ENCODE peak calls at places on chromosomes 5 and 9, in seven cellular contexts. One of them, this sample, is unnamed.

GRCh38 chr5:76371955-76372319 is 31.1 kb upstream of the IQGAP2 start:
- DNase-seq in endothelial cell: no peak
- DNase-seq in HuH-7: no peak
- DNase-seq in stimulated activated CD4-positive, alpha-beta T cell treated with anti-CD3 and anti-CD28 coated beads, Interleukin-2, amount 100 ng/mL, for 24 hours: no peak
- DNase-seq in K562: no peak
- DNase-seq in posterior vena cava: peak; percentile 46
- DNase-seq in H7: no peak
- DNase-seq in this sample: no peak

GRCh38 chr9:14071484-14071883 is 242.5 kb downstream of the NFIB start:
- DNase-seq in H7: no peak
- DNase-seq in K562: peak; percentile 7
- DNase-seq in endothelial cell: no peak
- DNase-seq in stimulated activated CD4-positive, alpha-beta T cell treated with anti-CD3 and anti-CD28 coated beads, Interleukin-2, amount 100 ng/mL, for 24 hours: no peak
- DNase-seq in posterior vena cava: no peak
- DNase-seq in HuH-7: no peak
- DNase-seq in this sample: peak; percentile 73

GRCh38 chr5:100790170-100790665 is 112.9 kb downstream of the ST8SIA4 start:
- DNase-seq in H7: peak; percentile 38
- DNase-seq in stimulated activated CD4-positive, alpha-beta T cell treated with anti-CD3 and anti-CD28 coated beads, Interleukin-2, amount 100 ng/mL, for 24 hours: no peak
- DNase-seq in K562: no peak
- DNase-seq in posterior vena cava: no peak
- DNase-seq in endothelial cell: peak; percentile 6
- DNase-seq in HuH-7: peak; percentile 8
- DNase-seq in this sample: peak; percentile 60

GRCh38 chr5:174371600-174372094 is 326.1 kb downstream of the NSG2 start:
- DNase-seq in HuH-7: no peak
- DNase-seq in stimulated activated CD4-positive, alpha-beta T cell treated with anti-CD3 and anti-CD28 coated beads, Interleukin-2, amount 100 ng/mL, for 24 hours: no peak
- DNase-seq in posterior vena cava: no peak
- DNase-seq in K562: no peak
- DNase-seq in H7: no peak
- DNase-seq in endothelial cell: no peak
- DNase-seq in this sample: no peak

GRCh38 chr9:99211746-99212145 is 10.0 kb downstream of the ALG2 start:
- DNase-seq in stimulated activated CD4-positive, alpha-beta T cell treated with anti-CD3 and anti-CD28 coated beads, Interleukin-2, amount 100 ng/mL, for 24 hours: no peak
- DNase-seq in endothelial cell: peak; percentile 10
- DNase-seq in K562: no peak
- DNase-seq in HuH-7: no peak
- DNase-seq in posterior vena cava: no peak
- DNase-seq in H7: no peak
- DNase-seq in this sample: peak; percentile 78

GRCh38 chr5:53882637-53883036 is 322.2 kb downstream of the NDUFS4 start:
- DNase-seq in stimulated activated CD4-positive, alpha-beta T cell treated with anti-CD3 and anti-CD28 coated beads, Interleukin-2, amount 100 ng/mL, for 24 hours: no peak
- DNase-seq in endothelial cell: no peak
- DNase-seq in H7: peak; percentile 70
- DNase-seq in K562: no peak
- DNase-seq in posterior vena cava: no peak
- DNase-seq in HuH-7: no peak
- DNase-seq in this sample: peak; percentile 81

GRCh38 chr9:83199240-83199639 is 136.3 kb upstream of the RASEF start:
- DNase-seq in endothelial cell: peak; percentile 31
- DNase-seq in K562: peak; percentile 5
- DNase-seq in H7: no peak
- DNase-seq in HuH-7: peak; percentile 23
- DNase-seq in posterior vena cava: no peak
- DNase-seq in stimulated activated CD4-positive, alpha-beta T cell treated with anti-CD3 and anti-CD28 coated beads, Interleukin-2, amount 100 ng/mL, for 24 hours: no peak
- DNase-seq in this sample: peak; percentile 65

GRCh38 chr9:84969736-84970135 is 300.2 kb downstream of the NTRK2 start:
- DNase-seq in K562: no peak
- DNase-seq in posterior vena cava: no peak
- DNase-seq in stimulated activated CD4-positive, alpha-beta T cell treated with anti-CD3 and anti-CD28 coated beads, Interleukin-2, amount 100 ng/mL, for 24 hours: no peak
- DNase-seq in HuH-7: no peak
- DNase-seq in endothelial cell: no peak
- DNase-seq in H7: no peak
- DNase-seq in this sample: no peak

GRCh38 chr5:55569513-55569865 is 34.7 kb upstream of the PLPP1 start:
- DNase-seq in stimulated activated CD4-positive, alpha-beta T cell treated with anti-CD3 and anti-CD28 coated beads, Interleukin-2, amount 100 ng/mL, for 24 hours: no peak
- DNase-seq in H7: no peak
- DNase-seq in endothelial cell: no peak
- DNase-seq in posterior vena cava: no peak
- DNase-seq in K562: no peak
- DNase-seq in HuH-7: no peak
- DNase-seq in this sample: no peak

GRCh38 chr5:81779125-81779934 is 28.4 kb upstream of the SSBP2 start:
- DNase-seq in H7: no peak
- DNase-seq in HuH-7: no peak
- DNase-seq in stimulated activated CD4-positive, alpha-beta T cell treated with anti-CD3 and anti-CD28 coated beads, Interleukin-2, amount 100 ng/mL, for 24 hours: peak; percentile 41
- DNase-seq in posterior vena cava: peak; percentile 89
- DNase-seq in K562: no peak
- DNase-seq in endothelial cell: no peak
- DNase-seq in this sample: no peak

GRCh38 chr9:5838884-5839571 is 6.1 kb upstream of the ERMP1 start:
- DNase-seq in stimulated activated CD4-positive, alpha-beta T cell treated with anti-CD3 and anti-CD28 coated beads, Interleukin-2, amount 100 ng/mL, for 24 hours: no peak
- DNase-seq in K562: peak; percentile 82
- DNase-seq in HuH-7: peak; percentile 70
- DNase-seq in posterior vena cava: no peak
- DNase-seq in H7: peak; percentile 42
- DNase-seq in endothelial cell: no peak
- DNase-seq in this sample: peak; percentile 73

GRCh38 chr5:153276151-153276550 is 214.3 kb upstream of the GRIA1 start:
- DNase-seq in H7: peak; percentile 43
- DNase-seq in HuH-7: peak; percentile 9
- DNase-seq in stimulated activated CD4-positive, alpha-beta T cell treated with anti-CD3 and anti-CD28 coated beads, Interleukin-2, amount 100 ng/mL, for 24 hours: peak; percentile 18
- DNase-seq in K562: peak; percentile 10
- DNase-seq in endothelial cell: peak; percentile 72
- DNase-seq in posterior vena cava: no peak
- DNase-seq in this sample: peak; percentile 87

GRCh38 chr5:135887447-135887864 is 8.2 kb downstream of the IL9 start:
- DNase-seq in endothelial cell: peak; percentile 74
- DNase-seq in HuH-7: peak; percentile 74
- DNase-seq in K562: peak; percentile 73
- DNase-seq in posterior vena cava: no peak
- DNase-seq in stimulated activated CD4-positive, alpha-beta T cell treated with anti-CD3 and anti-CD28 coated beads, Interleukin-2, amount 100 ng/mL, for 24 hours: peak; percentile 63
- DNase-seq in H7: peak; percentile 79
- DNase-seq in this sample: peak; percentile 90

GRCh38 chr5:43627028-43627427 is 24.0 kb downstream of the NNT start:
- DNase-seq in stimulated activated CD4-positive, alpha-beta T cell treated with anti-CD3 and anti-CD28 coated beads, Interleukin-2, amount 100 ng/mL, for 24 hours: no peak
- DNase-seq in H7: peak; percentile 55
- DNase-seq in endothelial cell: peak; percentile 59
- DNase-seq in HuH-7: peak; percentile 72
- DNase-seq in K562: peak; percentile 74
- DNase-seq in posterior vena cava: no peak
- DNase-seq in this sample: peak; percentile 88

GRCh38 chr5:27403248-27403882 is 365.0 kb upstream of the CDH9 start:
- DNase-seq in H7: no peak
- DNase-seq in HuH-7: no peak
- DNase-seq in endothelial cell: no peak
- DNase-seq in stimulated activated CD4-positive, alpha-beta T cell treated with anti-CD3 and anti-CD28 coated beads, Interleukin-2, amount 100 ng/mL, for 24 hours: no peak
- DNase-seq in K562: no peak
- DNase-seq in posterior vena cava: no peak
- DNase-seq in this sample: no peak

GRCh38 chr5:87300744-87301143 is 33.1 kb downstream of the RASA1 start:
- DNase-seq in H7: no peak
- DNase-seq in stimulated activated CD4-positive, alpha-beta T cell treated with anti-CD3 and anti-CD28 coated beads, Interleukin-2, amount 100 ng/mL, for 24 hours: peak; percentile 58
- DNase-seq in HuH-7: no peak
- DNase-seq in posterior vena cava: no peak
- DNase-seq in K562: peak; percentile 11
- DNase-seq in endothelial cell: no peak
- DNase-seq in this sample: no peak

GRCh38 chr9:15430920-15431844 is 8.5 kb downstream of the SNAPC3 start:
- DNase-seq in HuH-7: no peak
- DNase-seq in stimulated activated CD4-positive, alpha-beta T cell treated with anti-CD3 and anti-CD28 coated beads, Interleukin-2, amount 100 ng/mL, for 24 hours: no peak
- DNase-seq in posterior vena cava: no peak
- DNase-seq in endothelial cell: no peak
- DNase-seq in H7: peak; percentile 36
- DNase-seq in K562: no peak
- DNase-seq in this sample: peak; percentile 47

GRCh38 chr9:135015986-135016640 is 71.4 kb upstream of the OLFM1 start:
- DNase-seq in stimulated activated CD4-positive, alpha-beta T cell treated with anti-CD3 and anti-CD28 coated beads, Interleukin-2, amount 100 ng/mL, for 24 hours: no peak
- DNase-seq in K562: no peak
- DNase-seq in H7: no peak
- DNase-seq in endothelial cell: no peak
- DNase-seq in HuH-7: no peak
- DNase-seq in posterior vena cava: no peak
- DNase-seq in this sample: no peak

GRCh38 chr9:88721028-88721427 is 186.1 kb downstream of the NXNL2 start:
- DNase-seq in stimulated activated CD4-positive, alpha-beta T cell treated with anti-CD3 and anti-CD28 coated beads, Interleukin-2, amount 100 ng/mL, for 24 hours: no peak
- DNase-seq in endothelial cell: no peak
- DNase-seq in H7: no peak
- DNase-seq in HuH-7: no peak
- DNase-seq in K562: no peak
- DNase-seq in posterior vena cava: no peak
- DNase-seq in this sample: no peak

GRCh38 chr5:160369990-160370712 is at the start of gene C1QTNF2:
- DNase-seq in HuH-7: peak; percentile 51
- DNase-seq in stimulated activated CD4-positive, alpha-beta T cell treated with anti-CD3 and anti-CD28 coated beads, Interleukin-2, amount 100 ng/mL, for 24 hours: no peak
- DNase-seq in posterior vena cava: peak; percentile 91
- DNase-seq in H7: peak; percentile 85
- DNase-seq in endothelial cell: peak; percentile 57
- DNase-seq in K562: no peak
- DNase-seq in this sample: peak; percentile 87

GRCh38 chr9:4750021-4750673 is 9.1 kb upstream of the AK3 start:
- DNase-seq in HuH-7: no peak
- DNase-seq in H7: no peak
- DNase-seq in posterior vena cava: no peak
- DNase-seq in K562: peak; percentile 45
- DNase-seq in endothelial cell: no peak
- DNase-seq in stimulated activated CD4-positive, alpha-beta T cell treated with anti-CD3 and anti-CD28 coated beads, Interleukin-2, amount 100 ng/mL, for 24 hours: no peak
- DNase-seq in this sample: no peak

GRCh38 chr9:32579706-32580331 is 6.9 kb upstream of the NDUFB6 start:
- DNase-seq in HuH-7: no peak
- DNase-seq in posterior vena cava: peak; percentile 88
- DNase-seq in endothelial cell: peak; percentile 74
- DNase-seq in H7: peak; percentile 47
- DNase-seq in stimulated activated CD4-positive, alpha-beta T cell treated with anti-CD3 and anti-CD28 coated beads, Interleukin-2, amount 100 ng/mL, for 24 hours: peak; percentile 87
- DNase-seq in K562: peak; percentile 27
- DNase-seq in this sample: peak; percentile 88

GRCh38 chr5:56760723-56761122 is 54.6 kb upstream of the MAP3K1 start:
- DNase-seq in K562: no peak
- DNase-seq in stimulated activated CD4-positive, alpha-beta T cell treated with anti-CD3 and anti-CD28 coated beads, Interleukin-2, amount 100 ng/mL, for 24 hours: no peak
- DNase-seq in H7: peak; percentile 5
- DNase-seq in endothelial cell: no peak
- DNase-seq in posterior vena cava: no peak
- DNase-seq in HuH-7: no peak
- DNase-seq in this sample: no peak

GRCh38 chr5:133415506-133415905 is 196.8 kb downstream of the FSTL4 start:
- DNase-seq in K562: no peak
- DNase-seq in stimulated activated CD4-positive, alpha-beta T cell treated with anti-CD3 and anti-CD28 coated beads, Interleukin-2, amount 100 ng/mL, for 24 hours: no peak
- DNase-seq in endothelial cell: no peak
- DNase-seq in H7: no peak
- DNase-seq in posterior vena cava: no peak
- DNase-seq in HuH-7: no peak
- DNase-seq in this sample: no peak

GRCh38 chr5:10902145-10902544 is 141.1 kb upstream of the DAP start:
- DNase-seq in K562: no peak
- DNase-seq in posterior vena cava: no peak
- DNase-seq in H7: no peak
- DNase-seq in stimulated activated CD4-positive, alpha-beta T cell treated with anti-CD3 and anti-CD28 coated beads, Interleukin-2, amount 100 ng/mL, for 24 hours: no peak
- DNase-seq in endothelial cell: no peak
- DNase-seq in HuH-7: no peak
- DNase-seq in this sample: no peak

GRCh38 chr5:172860520-172861443 is 26.7 kb downstream of the ERGIC1 start:
- DNase-seq in HuH-7: no peak
- DNase-seq in posterior vena cava: peak; percentile 95
- DNase-seq in H7: peak; percentile 42
- DNase-seq in K562: no peak
- DNase-seq in stimulated activated CD4-positive, alpha-beta T cell treated with anti-CD3 and anti-CD28 coated beads, Interleukin-2, amount 100 ng/mL, for 24 hours: no peak
- DNase-seq in endothelial cell: no peak
- DNase-seq in this sample: no peak

GRCh38 chr9:3215658-3216057 is 310.1 kb downstream of the RFX3 start:
- DNase-seq in K562: no peak
- DNase-seq in HuH-7: no peak
- DNase-seq in posterior vena cava: no peak
- DNase-seq in stimulated activated CD4-positive, alpha-beta T cell treated with anti-CD3 and anti-CD28 coated beads, Interleukin-2, amount 100 ng/mL, for 24 hours: no peak
- DNase-seq in endothelial cell: no peak
- DNase-seq in H7: no peak
- DNase-seq in this sample: no peak

GRCh38 chr9:98117984-98118639 is 910 bp downstream of the TRIM14 start:
- DNase-seq in posterior vena cava: no peak
- DNase-seq in HuH-7: peak; percentile 91
- DNase-seq in H7: peak; percentile 67
- DNase-seq in endothelial cell: no peak
- DNase-seq in K562: peak; percentile 86
- DNase-seq in stimulated activated CD4-positive, alpha-beta T cell treated with anti-CD3 and anti-CD28 coated beads, Interleukin-2, amount 100 ng/mL, for 24 hours: peak; percentile 49
- DNase-seq in this sample: peak; percentile 64

GRCh38 chr9:18215626-18216025 is 258.3 kb upstream of the ADAMTSL1 start:
- DNase-seq in stimulated activated CD4-positive, alpha-beta T cell treated with anti-CD3 and anti-CD28 coated beads, Interleukin-2, amount 100 ng/mL, for 24 hours: no peak
- DNase-seq in H7: no peak
- DNase-seq in K562: no peak
- DNase-seq in posterior vena cava: no peak
- DNase-seq in endothelial cell: no peak
- DNase-seq in HuH-7: no peak
- DNase-seq in this sample: no peak

This sample was measured in endodermal cell.